ENCODE peak calls at places on chromosomes 13 and 19, in eight cellular contexts. One of them, this sample, is unnamed.

GRCh38 chr19:2053601-2054389 is 2.8 kb upstream of the MKNK2 start:
- DNase-seq in activated gamma-delta T cell treated with Interleukin-2 at 50 U/mL for 16 hours: no peak
- DNase-seq in AG08395: no peak
- DNase-seq in heart right ventricle: peak
- DNase-seq in fibroblast of gingiva: no peak
- DNase-seq in KG1: no peak
- DNase-seq in amniotic epithelial cell: no peak
- DNase-seq in lower leg skin: no peak
- DNase-seq in this sample: no peak

GRCh38 chr19:49335071-49335783 is at the start of gene CD37:
- DNase-seq in amniotic epithelial cell: no peak
- DNase-seq in AG08395: no peak
- DNase-seq in heart right ventricle: no peak
- DNase-seq in fibroblast of gingiva: no peak
- DNase-seq in activated gamma-delta T cell treated with Interleukin-2 at 50 U/mL for 16 hours: peak
- DNase-seq in lower leg skin: peak
- DNase-seq in KG1: peak
- DNase-seq in this sample: peak

GRCh38 chr19:5002143-5002542 is 33.2 kb downstream of the KDM4B start:
- DNase-seq in KG1: no peak
- DNase-seq in fibroblast of gingiva: peak
- DNase-seq in AG08395: peak
- DNase-seq in heart right ventricle: no peak
- DNase-seq in amniotic epithelial cell: peak
- DNase-seq in lower leg skin: no peak
- DNase-seq in activated gamma-delta T cell treated with Interleukin-2 at 50 U/mL for 16 hours: no peak
- DNase-seq in this sample: no peak

GRCh38 chr13:73060251-73061160 is 1.7 kb downstream of the KLF5 start:
- DNase-seq in activated gamma-delta T cell treated with Interleukin-2 at 50 U/mL for 16 hours: no peak
- DNase-seq in AG08395: peak
- DNase-seq in fibroblast of gingiva: peak
- DNase-seq in amniotic epithelial cell: peak
- DNase-seq in lower leg skin: no peak
- DNase-seq in heart right ventricle: peak
- DNase-seq in KG1: no peak
- DNase-seq in this sample: no peak

GRCh38 chr13:105990256-105990958 is 545.1 kb downstream of the EFNB2 start:
- DNase-seq in heart right ventricle: no peak
- DNase-seq in lower leg skin: no peak
- DNase-seq in amniotic epithelial cell: peak
- DNase-seq in AG08395: peak
- DNase-seq in activated gamma-delta T cell treated with Interleukin-2 at 50 U/mL for 16 hours: no peak
- DNase-seq in fibroblast of gingiva: no peak
- DNase-seq in KG1: no peak
- DNase-seq in this sample: no peak

GRCh38 chr13:97321101-97321500 is 99.0 kb downstream of the MBNL2 start:
- DNase-seq in amniotic epithelial cell: no peak
- DNase-seq in lower leg skin: no peak
- DNase-seq in KG1: no peak
- DNase-seq in heart right ventricle: no peak
- DNase-seq in fibroblast of gingiva: no peak
- DNase-seq in AG08395: no peak
- DNase-seq in activated gamma-delta T cell treated with Interleukin-2 at 50 U/mL for 16 hours: no peak
- DNase-seq in this sample: no peak

GRCh38 chr19:4186087-4186993 is 3.9 kb downstream of the ANKRD24 start:
- DNase-seq in heart right ventricle: peak
- DNase-seq in KG1: peak
- DNase-seq in fibroblast of gingiva: peak
- DNase-seq in lower leg skin: peak
- DNase-seq in amniotic epithelial cell: peak
- DNase-seq in activated gamma-delta T cell treated with Interleukin-2 at 50 U/mL for 16 hours: peak
- DNase-seq in AG08395: peak
- DNase-seq in this sample: no peak

GRCh38 chr19:5719274-5719960 is 529 bp downstream of the LONP1 start:
- DNase-seq in KG1: no peak
- DNase-seq in AG08395: no peak
- DNase-seq in activated gamma-delta T cell treated with Interleukin-2 at 50 U/mL for 16 hours: peak
- DNase-seq in amniotic epithelial cell: peak
- DNase-seq in lower leg skin: peak
- DNase-seq in heart right ventricle: no peak
- DNase-seq in fibroblast of gingiva: no peak
- DNase-seq in this sample: no peak

GRCh38 chr13:66237411-66238062 is 992.6 kb downstream of the PCDH9 start:
- DNase-seq in heart right ventricle: no peak
- DNase-seq in activated gamma-delta T cell treated with Interleukin-2 at 50 U/mL for 16 hours: no peak
- DNase-seq in KG1: no peak
- DNase-seq in AG08395: no peak
- DNase-seq in amniotic epithelial cell: no peak
- DNase-seq in lower leg skin: no peak
- DNase-seq in fibroblast of gingiva: no peak
- DNase-seq in this sample: no peak

GRCh38 chr13:110398564-110399507 is 91.8 kb downstream of the COL4A2 start:
- DNase-seq in AG08395: peak
- DNase-seq in activated gamma-delta T cell treated with Interleukin-2 at 50 U/mL for 16 hours: no peak
- DNase-seq in heart right ventricle: no peak
- DNase-seq in lower leg skin: no peak
- DNase-seq in KG1: no peak
- DNase-seq in fibroblast of gingiva: peak
- DNase-seq in amniotic epithelial cell: peak
- DNase-seq in this sample: no peak

GRCh38 chr13:98549006-98549727 is 27.7 kb downstream of the STK24 start:
- DNase-seq in heart right ventricle: no peak
- DNase-seq in activated gamma-delta T cell treated with Interleukin-2 at 50 U/mL for 16 hours: no peak
- DNase-seq in lower leg skin: no peak
- DNase-seq in AG08395: peak
- DNase-seq in amniotic epithelial cell: peak
- DNase-seq in fibroblast of gingiva: peak
- DNase-seq in KG1: peak
- DNase-seq in this sample: no peak

This sample was measured in CMK.